ENCODE peak calls at places on chromosomes 11 and 22, in six cellular contexts. D is A549, H is K562, A is IMR-90, G is GM12878, R is HepG2. Q is an unnamed sample.

GRCh38 chr11:131978351-131978750 is 607.9 kb downstream of the NTM start:
- DNase-seq in H (no peak), G (no peak), D (no peak), A (no peak), R (no peak), Q (no peak)

GRCh38 chr11:118597556-118597955 is 9.9 kb upstream of the PHLDB1 start:
- DNase-seq in H (no peak), R (no peak), G (no peak), D (no peak), A (no peak), Q (no peak)

GRCh38 chr11:130523609-130524008 is 75.2 kb downstream of the ADAMTS15 start:
- DNase-seq in D (no peak), A (peak), H (no peak), R (no peak), G (no peak), Q (no peak)

GRCh38 chr11:70099578-70100282 is 21.6 kb downstream of the ANO1 start:
- DNase-seq in D (no peak), G (no peak), R (no peak), H (no peak), A (peak), Q (no peak)

GRCh38 chr22:19727310-19728150 is 4.2 kb downstream of the GP1BB start:
- DNase-seq in D (no peak), R (no peak), H (no peak), A (no peak), G (no peak), Q (no peak)

GRCh38 chr11:128335729-128336128 is 251.6 kb downstream of the ETS1 start:
- DNase-seq in G (no peak), H (no peak), R (no peak), D (no peak), A (no peak), Q (no peak)

GRCh38 chr22:29855611-29856181 is 17.6 kb upstream of the ASCC2 start:
- DNase-seq in A (no peak), R (no peak), H (no peak), D (no peak), G (no peak), Q (no peak)

GRCh38 chr11:79219186-79220045 is 221.4 kb downstream of the TENM4 start:
- DNase-seq in H (no peak), D (no peak), R (no peak), G (no peak), A (no peak), Q (no peak)

GRCh38 chr11:78801161-78801884 is 226.7 kb upstream of the NARS2 start:
- DNase-seq in D (no peak), G (no peak), A (peak), R (no peak), H (no peak), Q (no peak)

GRCh38 chr22:37746366-37747089 is 49.7 kb downstream of the TRIOBP start:
- DNase-seq in D (no peak), R (no peak), H (peak), A (no peak), G (no peak), Q (peak)

GRCh38 chr11:12784987-12785386 is 110.8 kb downstream of the TEAD1 start:
- DNase-seq in D (no peak), G (no peak), A (no peak), H (no peak), R (no peak), Q (no peak)

GRCh38 chr11:65503923-65504670 is 5.3 kb downstream of the MALAT1 start:
- DNase-seq in H (peak), D (no peak), G (no peak), R (no peak), A (peak), Q (no peak)

GRCh38 chr11:129061466-129062194 is 119.0 kb upstream of the TP53AIP1 start:
- DNase-seq in D (peak), H (no peak), R (no peak), G (no peak), A (peak), Q (no peak)

GRCh38 chr11:10331548-10332289 is 26.8 kb downstream of the ADM start:
- DNase-seq in R (no peak), A (no peak), D (no peak), G (no peak), H (no peak), Q (no peak)

GRCh38 chr11:44596541-44597276 is 31.2 kb downstream of the CD82 start:
- DNase-seq in H (no peak), D (no peak), G (peak), R (no peak), A (no peak), Q (no peak)

GRCh38 chr11:43880640-43881159 is at the start of gene ALKBH3:
- DNase-seq in A (peak), D (peak), H (peak), R (peak), G (peak), Q (peak)

GRCh38 chr11:6404341-6405038 is 14.2 kb downstream of the SMPD1 start:
- DNase-seq in G (no peak), A (peak), H (no peak), D (no peak), R (no peak), Q (no peak)

GRCh38 chr11:124219126-124219525 is 21.8 kb upstream of the OR8G1 start:
- DNase-seq in A (no peak), R (no peak), H (no peak), D (no peak), G (no peak), Q (no peak)

GRCh38 chr11:76637491-76638266 is 32.9 kb downstream of the LRRC32 start:
- DNase-seq in A (no peak), R (no peak), D (no peak), H (no peak), G (peak), Q (no peak)

GRCh38 chr11:97739892-97740782 is 1280.6 kb upstream of the CNTN5 start:
- DNase-seq in G (no peak), A (peak), R (peak), H (no peak), D (no peak), Q (no peak)

GRCh38 chr11:69588270-69588669 is 52.7 kb upstream of the CCND1 start:
- DNase-seq in H (no peak), A (peak), R (peak), G (no peak), D (peak), Q (no peak)

GRCh38 chr22:33657670-33658069 is 262.6 kb downstream of the LARGE1 start:
- DNase-seq in R (no peak), D (no peak), H (no peak), A (no peak), G (no peak), Q (no peak)

GRCh38 chr22:42066937-42067336 is 3.7 kb downstream of the NAGA start:
- DNase-seq in A (no peak), H (no peak), G (no peak), D (no peak), R (no peak), Q (no peak)

GRCh38 chr22:36757608-36758220 is 18.2 kb downstream of the IFT27 start:
- DNase-seq in G (no peak), D (peak), A (peak), R (peak), H (peak), Q (peak)

GRCh38 chr22:28574159-28574788 is 105.4 kb downstream of the TTC28 start:
- DNase-seq in R (no peak), H (no peak), G (no peak), A (no peak), D (no peak), Q (no peak)

GRCh38 chr11:16958833-16959232 is 55.4 kb downstream of the PLEKHA7 start:
- DNase-seq in R (no peak), A (no peak), G (no peak), D (no peak), H (no peak), Q (no peak)

GRCh38 chr22:23047742-23048141 is 22.6 kb upstream of the GNAZ start:
- DNase-seq in H (no peak), G (no peak), D (no peak), A (no peak), R (no peak), Q (no peak)

GRCh38 chr11:75272391-75272790 is 31.8 kb downstream of the TPBGL start:
- DNase-seq in H (no peak), R (no peak), A (no peak), G (no peak), D (no peak), Q (no peak)

GRCh38 chr11:114290503-114291239 is 5.5 kb upstream of the NNMT start:
- DNase-seq in A (no peak), G (no peak), D (no peak), H (no peak), R (no peak), Q (no peak)

GRCh38 chr11:1875093-1875785 is 16.5 kb downstream of the PRR33 start:
- DNase-seq in A (no peak), H (no peak), D (no peak), R (no peak), G (no peak), Q (no peak)

GRCh38 chr11:75717608-75718403 is at the start of gene MOGAT2:
- DNase-seq in A (no peak), G (no peak), D (no peak), H (no peak), R (no peak), Q (no peak)

GRCh38 chr11:86571273-86571948 is 101.0 kb downstream of the ME3 start:
- DNase-seq in H (peak), R (peak), D (peak), G (no peak), A (no peak), Q (peak)

GRCh38 chr11:38461751-38462150 is 1863.7 kb upstream of the RAG2 start:
- DNase-seq in G (no peak), D (no peak), H (no peak), R (no peak), A (no peak), Q (no peak)

GRCh38 chr11:75595511-75595910 is 33.5 kb downstream of the SERPINH1 start:
- DNase-seq in G (no peak), A (no peak), R (no peak), H (no peak), D (no peak), Q (no peak)

GRCh38 chr22:46815896-46816721 is 53.7 kb downstream of the TBC1D22A start:
- DNase-seq in G (no peak), D (no peak), R (peak), A (peak), H (peak), Q (no peak)

GRCh38 chr11:1422481-1422880 is 32.7 kb downstream of the BRSK2 start:
- DNase-seq in G (no peak), D (no peak), R (no peak), H (peak), A (no peak), Q (no peak)

GRCh38 chr11:108697872-108698473 is 33.1 kb downstream of the DDX10 start:
- DNase-seq in A (peak), H (peak), D (peak), G (peak), R (peak), Q (peak)
- TF ChIP-seq BHLHE40 in A (no peak), H (no peak), D (no peak), G (no peak), R (no peak), Q (no peak)

GRCh38 chr11:47980093-47980906 is at the start of gene PTPRJ:
- DNase-seq in G (no peak), A (peak), H (peak), R (no peak), D (peak), Q (peak)

GRCh38 chr11:47981667-47982404 is 1.5 kb downstream of the PTPRJ start:
- DNase-seq in R (no peak), G (no peak), H (no peak), A (no peak), D (no peak), Q (no peak)

GRCh38 chr11:47983464-47984397 is 3.4 kb downstream of the PTPRJ start:
- DNase-seq in G (no peak), R (no peak), A (peak), D (no peak), H (no peak), Q (no peak)

GRCh38 chr11:47979378-47980092 is 824 bp upstream of the PTPRJ start:
- DNase-seq in R (no peak), A (no peak), D (peak), G (no peak), H (no peak), Q (no peak)

DNA sequence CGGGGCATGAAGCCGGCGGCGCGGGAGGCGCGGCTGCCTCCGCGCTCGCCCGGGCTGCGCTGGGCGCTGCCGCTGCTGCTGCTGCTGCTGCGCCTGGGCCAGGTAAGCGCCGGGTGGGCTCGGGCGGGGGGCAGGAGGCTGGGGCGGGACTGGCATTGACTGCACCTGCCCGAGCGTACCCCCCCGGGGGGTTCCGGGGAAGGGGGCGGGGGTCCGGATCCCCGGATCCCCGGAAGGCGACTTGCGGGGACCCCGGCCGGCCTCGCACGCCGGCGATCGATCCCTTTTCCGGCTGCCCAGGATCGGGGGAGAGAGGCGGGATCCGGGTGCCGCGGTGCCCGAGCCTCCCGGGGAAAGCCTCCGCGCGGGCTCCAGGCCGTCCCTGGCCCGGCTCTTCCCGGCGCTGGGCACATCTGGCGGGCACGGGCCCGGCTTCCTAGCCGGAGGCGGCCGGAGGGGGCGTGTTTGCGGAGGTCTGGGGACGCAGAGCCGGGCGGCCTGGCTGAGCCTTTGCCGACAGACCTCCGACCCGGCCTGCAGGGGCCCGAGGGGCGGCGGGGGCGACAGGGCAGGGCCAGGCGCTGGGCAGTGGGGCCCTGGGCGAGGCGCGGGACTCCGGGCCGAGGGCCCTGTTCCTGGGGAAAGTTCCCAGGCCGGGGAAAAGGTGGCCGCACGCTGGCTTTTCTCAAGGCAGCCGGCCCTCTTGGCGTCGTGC is 705 bp downstream of the PTPRJ start:
- DNase-seq in G (no peak), R (no peak), H (peak), D (peak), A (peak), Q (peak)
- TF ChIP-seq BHLHE40 in G (no peak), R (no peak), H (no peak), D (no peak), A (peak), Q (no peak)

GRCh38 chr22:43862882-43863202 is 529 bp upstream of the SULT4A1 start:
- DNase-seq in A (no peak), R (no peak), G (no peak), H (no peak), D (no peak), Q (no peak)

GRCh38 chr22:43869799-43870198 is 7.5 kb upstream of the SULT4A1 start:
- DNase-seq in R (no peak), H (no peak), G (no peak), A (no peak), D (no peak), Q (no peak)

GRCh38 chr22:43862074-43862881 is at the start of gene SULT4A1:
- DNase-seq in H (peak), A (peak), R (no peak), D (no peak), G (no peak), Q (peak)

DNA sequence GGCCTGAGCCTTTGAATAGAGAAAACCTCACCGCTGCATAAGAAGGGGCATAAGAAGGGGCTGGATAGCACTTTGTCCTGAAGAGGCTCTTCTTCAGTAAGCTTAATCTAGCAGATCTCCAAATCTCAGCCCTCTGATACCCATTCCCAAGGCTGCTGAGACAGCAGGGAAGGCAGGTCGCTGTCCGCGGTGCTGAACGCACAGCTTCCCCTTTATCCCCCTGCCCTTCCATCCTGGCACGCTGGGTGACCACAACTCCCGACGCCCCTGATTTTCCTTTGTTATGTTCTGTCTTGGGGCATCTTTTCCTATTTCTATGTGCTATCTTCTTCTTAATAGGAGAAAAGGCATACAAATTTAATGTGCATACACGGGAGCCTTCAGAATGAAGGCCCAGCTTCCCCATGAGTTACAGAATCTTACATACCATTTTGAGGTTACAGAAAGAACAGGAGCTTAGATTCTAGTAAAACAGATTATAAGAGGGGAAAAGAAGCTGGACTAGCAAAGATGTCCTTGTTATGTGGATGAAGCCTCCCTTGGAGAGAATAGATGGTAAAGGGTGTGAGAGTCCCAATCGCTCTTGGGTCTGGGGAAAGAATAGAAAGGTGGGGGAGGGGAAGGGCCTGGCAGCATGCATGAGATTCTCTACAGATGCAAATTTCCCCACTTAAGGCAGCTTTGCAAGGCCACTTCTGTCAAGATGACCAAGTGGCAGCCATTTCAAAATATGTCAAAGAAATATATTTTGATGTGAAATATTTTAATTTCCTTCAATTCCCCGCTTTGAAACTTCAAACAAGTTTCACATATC is 5.7 kb upstream of the SULT4A1 start:
- DNase-seq in A (peak), R (no peak), G (no peak), H (peak), D (peak), Q (peak)
- TF ChIP-seq BHLHE40 in A (no peak), R (no peak), G (no peak), H (no peak), D (no peak), Q (no peak)

GRCh38 chr22:20957691-20958440 is 9.2 kb upstream of the AIFM3 start:
- DNase-seq in R (no peak), H (no peak), D (peak), A (no peak), G (no peak), Q (no peak)
- TF ChIP-seq BHLHE40 in R (no peak), H (no peak), D (no peak), A (no peak), G (no peak), Q (no peak)

DNA sequence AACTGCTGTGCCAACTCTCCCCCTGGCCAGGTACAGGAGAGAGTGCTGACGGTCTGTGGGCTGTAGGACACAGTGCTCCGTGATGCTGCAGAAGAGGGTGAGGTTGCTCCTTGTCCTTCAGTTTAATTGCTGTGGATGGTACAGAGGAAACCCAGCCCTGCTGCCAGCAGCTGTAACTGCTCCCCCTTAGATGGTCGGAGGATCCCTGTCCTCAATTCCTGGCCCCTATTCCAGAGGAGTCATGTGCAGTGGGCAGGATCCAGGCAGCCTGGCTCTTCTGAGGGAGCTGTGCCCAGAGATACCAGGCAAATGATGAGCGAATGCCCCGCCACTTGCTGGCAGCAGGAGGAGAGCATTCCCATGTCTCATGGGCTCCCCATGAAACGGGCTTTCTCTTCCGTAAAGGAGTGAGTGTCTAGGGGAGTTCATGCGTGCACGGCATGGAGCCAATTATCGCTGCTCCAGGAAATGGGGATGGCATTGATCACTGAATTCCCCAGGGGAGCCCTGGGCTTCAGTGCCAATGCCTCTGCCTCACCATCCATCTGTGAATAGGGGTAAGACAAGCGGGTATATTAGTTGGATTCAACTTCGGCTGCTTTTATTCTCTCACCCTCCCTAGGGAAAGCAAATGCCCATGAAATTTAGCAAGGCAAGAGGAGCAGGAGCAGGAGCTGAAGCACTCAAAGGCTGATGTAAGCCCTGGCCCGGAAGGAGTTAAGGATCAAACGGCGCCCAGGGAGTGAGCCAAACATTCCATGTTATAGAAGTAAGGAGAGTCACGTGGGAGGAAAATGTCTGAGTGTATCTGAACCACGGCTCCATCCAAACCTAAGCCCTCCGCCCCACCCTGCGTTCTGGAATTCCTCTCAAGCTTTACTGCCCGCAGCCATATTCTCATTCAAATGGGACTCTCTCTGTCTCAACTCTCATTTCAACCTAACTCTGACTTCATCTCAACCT is 51.0 kb upstream of the CSNK2A3 start:
- DNase-seq in D (no peak), R (no peak), H (no peak), G (no peak), A (peak), Q (no peak)
- TF ChIP-seq BHLHE40 in D (no peak), R (no peak), H (no peak), G (no peak), A (no peak), Q (no peak)

GRCh38 chr22:40114411-40114810 is 63.3 kb upstream of the TNRC6B start:
- DNase-seq in D (no peak), A (no peak), H (no peak), R (no peak), G (no peak), Q (no peak)
- TF ChIP-seq BHLHE40 in D (no peak), A (no peak), H (no peak), R (no peak), G (no peak), Q (no peak)